ENCODE peak calls at places on chromosomes 12 and 14, in five cellular contexts. Q, Z, A, M and J are unnamed samples.

GRCh38 chr12:55713721-55714120 is 2.1 kb upstream of the BLOC1S1 start:
- DNase-seq in Q (no peak), Z (no peak), A (no peak), M (peak; percentile 94), J (no peak)

GRCh38 chr12:122961551-122962329 is 4.5 kb downstream of the ABCB9 start:
- DNase-seq in Q (no peak), Z (no peak), A (no peak), M (no peak), J (no peak)

GRCh38 chr12:69105101-69105613 is 134.2 kb upstream of the CPSF6 start:
- DNase-seq in Q (no peak), Z (no peak), A (no peak), M (peak; percentile 11), J (no peak)

GRCh38 chr14:76514599-76514998 is 138.7 kb downstream of the ESRRB start:
- DNase-seq in Q (peak; percentile 20), Z (no peak), A (no peak), M (peak; percentile 40), J (no peak)

GRCh38 chr14:50012644-50013043 is 103.7 kb downstream of the VCPKMT start:
- DNase-seq in Q (no peak), Z (no peak), A (no peak), M (peak; percentile 33), J (no peak)

GRCh38 chr12:119505001-119505400 is 88.6 kb upstream of the TMEM233 start:
- DNase-seq in Q (no peak), Z (no peak), A (no peak), M (peak; percentile 15), J (no peak)

GRCh38 chr14:55814873-55815272 is 234.9 kb downstream of the KTN1 start:
- DNase-seq in Q (no peak), Z (no peak), A (no peak), M (no peak), J (no peak)

GRCh38 chr14:73763396-73763795 is 49.2 kb upstream of the PNMA1 start:
- DNase-seq in Q (no peak), Z (no peak), A (peak; percentile 66), M (no peak), J (no peak)

GRCh38 chr12:24379038-24379437 is 429.6 kb upstream of the SOX5 start:
- DNase-seq in Q (no peak), Z (no peak), A (no peak), M (no peak), J (no peak)

GRCh38 chr12:3295648-3296408 is 195.2 kb upstream of the PRMT8 start:
- DNase-seq in Q (peak; percentile 88), Z (no peak), A (peak; percentile 37), M (no peak), J (no peak)

GRCh38 chr12:52561880-52562449 is 9.0 kb upstream of the KRT71 start:
- DNase-seq in Q (no peak), Z (no peak), A (peak; percentile 21), M (peak; percentile 33), J (no peak)

GRCh38 chr12:100348657-100349454 is 8.0 kb upstream of the SLC17A8 start:
- DNase-seq in Q (no peak), Z (no peak), A (peak; percentile 35), M (peak; percentile 66), J (no peak)

GRCh38 chr14:90579088-90579487 is 182.3 kb downstream of the CALM1 start:
- DNase-seq in Q (peak; percentile 22), Z (no peak), A (no peak), M (no peak), J (no peak)

GRCh38 chr12:106135075-106135474 is 3.7 kb downstream of the NUAK1 start:
- DNase-seq in Q (no peak), Z (no peak), A (no peak), M (peak; percentile 31), J (no peak)

GRCh38 chr12:84599539-84599938 is 313.1 kb downstream of the SLC6A15 start:
- DNase-seq in Q (no peak), Z (no peak), A (peak; percentile 35), M (peak; percentile 91), J (no peak)

GRCh38 chr12:48765753-48766162 is 23.1 kb downstream of the ADCY6 start:
- DNase-seq in Q (peak; percentile 51), Z (peak; percentile 41), A (no peak), M (no peak), J (no peak)

GRCh38 chr12:96305665-96306064 is 94.6 kb downstream of the CDK17 start:
- DNase-seq in Q (no peak), Z (no peak), A (no peak), M (no peak), J (no peak)

GRCh38 chr14:54381821-54382220 is 15.0 kb upstream of the CDKN3 start:
- DNase-seq in Q (no peak), Z (no peak), A (no peak), M (no peak), J (no peak)

GRCh38 chr12:65886996-65887395 is 62.7 kb downstream of the HMGA2 start:
- DNase-seq in Q (no peak), Z (no peak), A (no peak), M (peak; percentile 51), J (no peak)

GRCh38 chr14:100305446-100306255 is 593 bp downstream of the SLC25A29 start:
- DNase-seq in Q (peak; percentile 84), Z (peak; percentile 45), A (peak; percentile 52), M (peak; percentile 11), J (peak; percentile 11)

GRCh38 chr14:105891631-105892452 is 365.5 kb downstream of the TMEM121 start:
- DNase-seq in Q (peak; percentile 55), Z (peak; percentile 4), A (no peak), M (no peak), J (no peak)

GRCh38 chr12:95870897-95871296 is 12.1 kb downstream of the SNRPF start:
- DNase-seq in Q (no peak), Z (no peak), A (no peak), M (no peak), J (no peak)

GRCh38 chr12:96211989-96212388 is 17.8 kb downstream of the ELK3 start:
- DNase-seq in Q (no peak), Z (no peak), A (no peak), M (no peak), J (no peak)

GRCh38 chr14:69259531-69260245 is at the start of gene GALNT16:
- DNase-seq in Q (peak; percentile 89), Z (peak; percentile 44), A (peak; percentile 63), M (no peak), J (no peak)

GRCh38 chr14:69261761-69262331 is 1.9 kb downstream of the GALNT16 start:
- DNase-seq in Q (no peak), Z (no peak), A (peak; percentile 64), M (no peak), J (no peak)

GRCh38 chr14:69260246-69260978 is 454 bp downstream of the GALNT16 start:
- DNase-seq in Q (peak; percentile 85), Z (no peak), A (peak; percentile 61), M (no peak), J (no peak)

GRCh38 chr14:69260979-69261605 is 1.1 kb downstream of the GALNT16 start:
- DNase-seq in Q (peak; percentile 83), Z (peak; percentile 48), A (peak; percentile 76), M (peak; percentile 37), J (no peak)

GRCh38 chr14:69259176-69259530 is 805 bp upstream of the GALNT16 start:
- DNase-seq in Q (no peak), Z (no peak), A (no peak), M (no peak), J (no peak)
- H3K4me3 ChIP-seq in Q (no peak overlapping the region), Z (peak overlapping the region; percentile 41), A (peak overlapping the region; percentile 90), M (no peak overlapping the region), J (no peak overlapping the region)

DNA sequence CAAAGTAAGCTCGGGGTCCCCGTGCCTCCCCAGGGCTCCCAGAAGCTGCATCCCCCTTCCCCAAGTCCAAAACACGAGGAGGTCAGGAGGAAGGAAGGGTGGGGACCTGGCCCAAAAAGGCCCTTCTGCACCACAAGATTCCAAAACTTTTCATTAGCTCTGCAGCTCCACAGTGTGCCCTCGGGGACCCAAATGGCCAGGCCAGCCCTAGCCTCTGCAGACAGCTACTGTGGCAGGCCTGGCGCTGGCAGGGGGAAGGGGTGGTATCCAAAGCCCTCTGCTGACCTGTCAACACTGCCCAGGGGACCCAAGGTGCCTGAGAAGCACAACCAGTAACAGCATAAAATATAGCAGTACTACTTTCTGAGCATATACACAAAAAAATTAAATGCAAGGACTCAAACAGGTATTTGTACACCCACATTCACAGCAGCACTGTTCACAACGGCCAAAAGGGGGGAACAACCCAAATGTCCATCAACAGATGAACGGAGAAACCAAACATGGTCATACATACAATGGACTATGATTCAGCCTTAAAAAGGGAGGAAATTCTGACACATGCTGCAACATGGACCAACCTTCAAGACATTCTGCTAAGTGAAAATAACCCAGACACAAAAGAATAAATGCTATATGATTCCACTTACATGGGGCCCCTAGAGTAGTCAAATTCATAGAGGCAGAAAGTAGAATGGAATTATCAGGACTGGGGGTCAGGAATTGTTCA is 29.7 kb downstream of the ACTN1 start:
- DNase-seq in Q (no peak), Z (no peak), A (no peak), M (no peak), J (no peak)
- H3K27ac ChIP-seq in Q (peak overlapping the region; percentile 23), Z (peak overlapping the region; percentile 95), A (peak overlapping the region; percentile 57), M (no peak overlapping the region), J (no peak overlapping the region)

GRCh38 chr14:35696119-35696518 is 113.0 kb downstream of the RALGAPA1 start:
- DNase-seq in Q (no peak), Z (no peak), A (no peak), M (no peak), J (no peak)

GRCh38 chr14:35695072-35695471 is 114.0 kb downstream of the RALGAPA1 start:
- DNase-seq in Q (no peak), Z (no peak), A (no peak), M (no peak), J (no peak)

GRCh38 chr14:35696575-35696974 is 112.5 kb downstream of the RALGAPA1 start:
- DNase-seq in Q (no peak), Z (no peak), A (no peak), M (no peak), J (no peak)

GRCh38 chr14:35699791-35700444 is 109.2 kb downstream of the RALGAPA1 start:
- DNase-seq in Q (no peak), Z (no peak), A (no peak), M (no peak), J (no peak)

DNA sequence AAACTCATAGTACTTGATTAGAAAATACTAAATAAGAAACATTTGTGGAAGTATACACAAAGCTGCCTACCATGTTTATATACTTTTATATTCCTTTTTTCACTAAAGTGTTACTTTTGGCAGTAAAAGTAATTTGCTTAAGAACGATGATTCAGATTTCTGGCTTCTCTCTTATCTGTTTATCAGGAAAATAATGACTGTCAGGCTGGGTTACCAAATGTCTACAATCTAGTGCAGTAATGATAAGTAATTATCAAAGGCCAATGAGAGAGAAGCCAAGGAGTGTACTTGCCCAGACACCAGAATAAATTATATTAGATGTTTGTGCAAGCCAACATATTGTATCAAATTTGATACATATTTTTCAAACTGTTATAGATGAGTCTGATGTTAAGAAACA is 113.4 kb downstream of the RALGAPA1 start:
- DNase-seq in Q (no peak), Z (no peak), A (no peak), M (no peak), J (no peak)
- H3K4me3 ChIP-seq in Q (no peak overlapping the region), Z (no peak overlapping the region), A (no peak overlapping the region), M (no peak overlapping the region), J (no peak overlapping the region)

DNA sequence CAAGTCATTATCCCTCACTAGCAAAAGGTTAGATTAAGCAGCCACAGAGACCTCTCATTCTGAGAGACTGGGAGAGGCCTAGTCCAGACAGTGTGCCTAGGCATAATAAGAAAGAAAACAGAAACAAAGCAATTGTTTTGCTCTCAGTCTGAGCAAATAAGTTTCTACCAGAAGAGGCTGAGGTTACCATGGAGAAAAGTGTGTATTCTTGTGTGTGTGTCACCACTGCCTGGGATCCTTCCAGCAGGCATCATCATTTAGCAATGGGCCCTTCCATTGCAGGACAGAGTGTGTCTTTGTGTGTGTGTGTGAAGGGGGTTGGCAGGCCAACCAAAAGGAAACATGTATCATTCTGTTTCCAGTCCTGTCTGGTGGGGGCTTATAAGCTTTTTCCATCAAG is 3.7 kb downstream of the EFS start:
- DNase-seq in Q (no peak), Z (no peak), A (no peak), M (no peak), J (no peak)
- H3K27ac ChIP-seq in Q (no peak overlapping the region), Z (no peak overlapping the region), A (no peak overlapping the region), M (no peak overlapping the region), J (no peak overlapping the region)